ENCODE peak calls at places on chromosome 4, in ten cellular contexts. B is coronary artery; R is fibroblast of mammary gland; E is fibroblast of lung; C is HFF-Myc; K is heart left ventricle; L is AG09319; M is RWPE1; U is CD8-positive, alpha-beta T cell; Q is bronchial epithelial cell. G is an unnamed sample.

GRCh38 chr4:151563194-151563593 is 154.2 kb downstream of the FHIP1A start:
- DNase-seq in B (no peak), C (peak), R (peak), K (no peak), M (no peak), Q (peak), E (peak), L (no peak), U (no peak), G (no peak)

GRCh38 chr4:139666735-139667266 is 1.2 kb downstream of the MGST2 start:
- DNase-seq in E (peak), K (peak), C (no peak), U (no peak), R (peak), B (no peak), L (no peak), Q (peak), M (peak), G (no peak)

GRCh38 chr4:112266823-112267222 is 18.9 kb downstream of the TIFA start:
- DNase-seq in E (peak), Q (no peak), B (no peak), L (no peak), U (no peak), K (no peak), M (no peak), R (peak), C (no peak), G (no peak)

GRCh38 chr4:21879187-21879586 is 69.4 kb downstream of the KCNIP4 start:
- DNase-seq in C (no peak), U (no peak), B (no peak), E (peak), M (no peak), R (peak), Q (no peak), K (no peak), L (peak), G (no peak)

GRCh38 chr4:69104719-69105275 is 8.5 kb downstream of the UGT2B7 start:
- DNase-seq in E (no peak), Q (peak), B (no peak), M (no peak), L (no peak), R (no peak), K (no peak), U (no peak), C (no peak), G (no peak)

GRCh38 chr4:74516321-74516720 is 71.4 kb downstream of the AREG start:
- DNase-seq in B (no peak), C (no peak), U (no peak), M (no peak), K (no peak), Q (peak), E (peak), R (peak), L (no peak), G (no peak)

GRCh38 chr4:131302108-131302507 is 1847.0 kb upstream of the PCDH10 start:
- DNase-seq in R (no peak), B (no peak), L (no peak), U (no peak), C (no peak), Q (no peak), M (no peak), E (no peak), K (no peak), G (no peak)

GRCh38 chr4:141797966-141798365 is 161.6 kb downstream of the IL15 start:
- DNase-seq in K (no peak), C (no peak), B (no peak), Q (peak), E (peak), M (no peak), R (peak), U (no peak), L (no peak), G (no peak)

GRCh38 chr4:126955292-126956191 is 677.2 kb upstream of the INTU start:
- DNase-seq in U (no peak), Q (no peak), L (no peak), E (no peak), K (no peak), M (no peak), C (no peak), B (no peak), R (no peak), G (no peak)

GRCh38 chr4:48746608-48747374 is 33.3 kb downstream of the FRYL start:
- DNase-seq in L (no peak), E (no peak), U (peak), R (no peak), M (peak), C (no peak), K (no peak), B (no peak), Q (peak), G (no peak)

GRCh38 chr4:993111-994029 is at the start of gene SLC26A1:
- DNase-seq in E (no peak), C (no peak), U (no peak), B (no peak), M (no peak), R (no peak), L (no peak), K (no peak), Q (no peak), G (no peak)

GRCh38 chr4:40228497-40229365 is 31.9 kb downstream of the RHOH start:
- DNase-seq in B (no peak), K (no peak), Q (no peak), M (no peak), E (no peak), L (no peak), R (peak), U (no peak), C (no peak), G (peak)

GRCh38 chr4:5238106-5238505 is 186.8 kb downstream of the STK32B start:
- DNase-seq in E (peak), K (no peak), L (peak), C (peak), R (peak), B (no peak), Q (no peak), U (no peak), M (no peak), G (no peak)

GRCh38 chr4:55819634-55820033 is at the start of gene EXOC1L:
- DNase-seq in Q (no peak), L (no peak), B (no peak), K (no peak), M (no peak), E (peak), C (no peak), U (no peak), R (peak), G (no peak)

GRCh38 chr4:67234296-67234695 is 311.0 kb downstream of the CENPC start:
- DNase-seq in M (no peak), L (no peak), U (no peak), C (no peak), K (no peak), R (peak), E (peak), Q (no peak), B (no peak), G (no peak)

GRCh38 chr4:55733874-55734437 is 85.6 kb upstream of the EXOC1L start:
- DNase-seq in K (peak), R (peak), Q (peak), B (no peak), M (peak), C (peak), E (peak), L (peak), U (no peak), G (no peak)

GRCh38 chr4:25666031-25666630 is 10.5 kb downstream of the SLC34A2 start:
- DNase-seq in Q (no peak), L (no peak), E (no peak), B (no peak), U (no peak), K (no peak), R (no peak), M (no peak), C (no peak), G (no peak)

GRCh38 chr4:106478152-106478551 is 109.6 kb upstream of the GIMD1 start:
- DNase-seq in B (no peak), M (no peak), Q (no peak), E (no peak), U (no peak), R (no peak), L (no peak), K (no peak), C (no peak), G (no peak)

GRCh38 chr4:88697113-88697512 is 516 bp downstream of the NAP1L5 start:
- DNase-seq in K (peak), C (no peak), B (no peak), M (no peak), U (peak), L (no peak), Q (no peak), R (peak), E (peak), G (no peak)

GRCh38 chr4:35760706-35761278 is 483.5 kb downstream of the ARAP2 start:
- DNase-seq in C (no peak), M (no peak), Q (no peak), E (no peak), R (no peak), K (no peak), L (no peak), B (no peak), U (no peak), G (no peak)

GRCh38 chr4:132572210-132572609 is 576.9 kb upstream of the PCDH10 start:
- DNase-seq in L (no peak), M (no peak), U (no peak), B (no peak), C (no peak), E (peak), Q (no peak), K (no peak), R (no peak), G (no peak)

GRCh38 chr4:81504685-81505598 is 33.2 kb upstream of the RASGEF1B start:
- DNase-seq in Q (no peak), B (no peak), M (no peak), R (peak), C (no peak), U (peak), L (no peak), E (no peak), K (peak), G (no peak)

GRCh38 chr4:166902941-166903340 is 331.4 kb downstream of the SPOCK3 start:
- DNase-seq in R (no peak), K (no peak), E (no peak), Q (no peak), L (no peak), C (no peak), U (no peak), B (no peak), M (no peak), G (no peak)

GRCh38 chr4:55123791-55124190 is 1.6 kb downstream of the KDR start:
- DNase-seq in C (no peak), M (no peak), L (no peak), U (no peak), R (no peak), Q (no peak), B (no peak), E (no peak), K (no peak), G (no peak)

GRCh38 chr4:89598602-89599001 is 238.4 kb downstream of the SNCA start:
- DNase-seq in Q (peak), K (no peak), C (no peak), R (peak), E (peak), L (no peak), B (no peak), U (no peak), M (peak), G (no peak)

GRCh38 chr4:1611501-1611870 is 72.6 kb downstream of the FAM53A start:
- DNase-seq in E (no peak), C (no peak), K (no peak), B (no peak), R (no peak), U (no peak), L (no peak), Q (no peak), M (no peak), G (no peak)

GRCh38 chr4:89303177-89303576 is 4.4 kb downstream of the GPRIN3 start:
- DNase-seq in C (no peak), B (no peak), M (no peak), R (no peak), U (peak), E (no peak), K (peak), L (no peak), Q (no peak), G (no peak)

GRCh38 chr4:141002323-141002805 is 130.9 kb downstream of the RNF150 start:
- DNase-seq in U (no peak), M (no peak), K (no peak), Q (no peak), C (no peak), R (peak), B (no peak), E (peak), L (no peak), G (no peak)

GRCh38 chr4:168993724-168994510 is 16.1 kb downstream of the CBR4 start:
- DNase-seq in M (no peak), C (no peak), B (no peak), E (peak), L (no peak), Q (no peak), R (peak), U (no peak), K (no peak), G (no peak)

GRCh38 chr4:90816754-90817153 is 689.6 kb downstream of the CCSER1 start:
- DNase-seq in Q (no peak), C (no peak), M (no peak), E (no peak), K (no peak), B (no peak), L (no peak), U (no peak), R (no peak), G (no peak)

GRCh38 chr4:143482753-143483362 is 30.6 kb upstream of the SMARCA5 start:
- DNase-seq in Q (peak), C (peak), K (no peak), M (peak), E (peak), B (no peak), U (no peak), R (peak), L (peak), G (peak)

GRCh38 chr4:2592572-2592971 is 56.1 kb downstream of the FAM193A start:
- DNase-seq in L (no peak), R (no peak), E (no peak), Q (no peak), C (no peak), K (no peak), B (no peak), U (no peak), M (no peak), G (no peak)

GRCh38 chr4:100428051-100428450 is 89.8 kb downstream of the EMCN start:
- DNase-seq in E (peak), K (no peak), R (peak), L (no peak), B (no peak), M (peak), C (peak), U (no peak), Q (peak), G (no peak)

GRCh38 chr4:82599336-82599735 is 37.5 kb upstream of the TMEM150C start:
- DNase-seq in B (no peak), Q (no peak), E (no peak), U (no peak), L (no peak), C (no peak), R (no peak), M (no peak), K (no peak), G (no peak)
- TF ChIP-seq CTCF in B (no peak), Q (no peak), E (no peak), U (no peak), L (no peak), C (no peak), R (no peak), M (no peak), K (no peak), G (no peak)

GRCh38 chr4:7843831-7844230 is 95.8 kb downstream of the AFAP1 start:
- DNase-seq in K (no peak), C (no peak), Q (no peak), E (no peak), U (no peak), R (no peak), M (no peak), L (no peak), B (no peak), G (no peak)

GRCh38 chr4:7842384-7843279 is 97.0 kb downstream of the AFAP1 start:
- DNase-seq in U (no peak), K (peak), B (peak), C (peak), M (peak), E (peak), R (peak), Q (peak), L (peak), G (no peak)

GRCh38 chr4:7847206-7847605 is 92.5 kb downstream of the AFAP1 start:
- DNase-seq in R (no peak), Q (no peak), C (no peak), K (no peak), B (no peak), U (no peak), M (no peak), E (no peak), L (no peak), G (no peak)

GRCh38 chr4:7844247-7844991 is 95.2 kb downstream of the AFAP1 start:
- DNase-seq in C (peak), M (peak), R (peak), Q (peak), K (peak), B (no peak), E (peak), L (peak), U (peak), G (peak)

DNA sequence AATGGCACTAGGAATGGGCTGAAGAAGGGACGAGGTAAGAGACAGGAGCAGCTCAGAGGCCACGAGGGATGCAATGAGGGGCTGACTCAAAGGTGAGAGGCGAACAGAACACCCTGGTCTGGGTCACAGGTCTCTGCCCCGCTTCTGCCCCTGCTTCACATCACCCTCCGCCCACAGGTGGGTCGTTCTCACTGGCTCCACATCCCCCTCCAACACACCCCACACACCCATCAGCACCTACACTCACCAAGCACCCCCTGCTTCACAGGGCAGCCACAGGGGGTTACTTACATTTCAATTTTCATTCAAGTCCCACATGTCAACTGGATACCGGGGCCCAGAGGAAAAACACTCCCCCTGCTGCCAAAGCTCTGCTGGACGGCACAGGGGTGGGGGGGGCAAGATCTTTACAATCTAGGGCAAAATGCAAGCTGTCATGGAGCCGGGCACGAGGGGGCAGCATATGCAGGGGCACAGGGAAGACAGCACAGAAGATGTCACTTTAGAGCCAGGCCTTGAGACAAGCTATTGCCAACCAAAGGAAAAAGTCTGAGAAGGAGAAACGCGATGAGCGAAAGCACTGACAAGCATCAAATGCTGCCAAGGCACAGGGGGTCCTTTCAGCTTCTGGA is 94.1 kb downstream of the AFAP1 start:
- DNase-seq in E (no peak), R (peak), K (no peak), M (no peak), U (peak), B (no peak), C (no peak), L (no peak), Q (no peak), G (no peak)
- TF ChIP-seq CTCF in E (peak), R (peak), K (no peak), M (no peak), U (no peak), B (no peak), C (peak), L (no peak), Q (no peak), G (peak)

GRCh38 chr4:77376788-77377460 is 219.9 kb downstream of the CCNG2 start:
- DNase-seq in E (no peak), B (no peak), K (no peak), U (no peak), C (no peak), L (no peak), R (no peak), Q (no peak), M (no peak), G (no peak)
- TF ChIP-seq CTCF in E (no peak), B (no peak), K (no peak), U (no peak), C (no peak), L (no peak), R (no peak), Q (no peak), M (no peak), G (no peak)

DNA sequence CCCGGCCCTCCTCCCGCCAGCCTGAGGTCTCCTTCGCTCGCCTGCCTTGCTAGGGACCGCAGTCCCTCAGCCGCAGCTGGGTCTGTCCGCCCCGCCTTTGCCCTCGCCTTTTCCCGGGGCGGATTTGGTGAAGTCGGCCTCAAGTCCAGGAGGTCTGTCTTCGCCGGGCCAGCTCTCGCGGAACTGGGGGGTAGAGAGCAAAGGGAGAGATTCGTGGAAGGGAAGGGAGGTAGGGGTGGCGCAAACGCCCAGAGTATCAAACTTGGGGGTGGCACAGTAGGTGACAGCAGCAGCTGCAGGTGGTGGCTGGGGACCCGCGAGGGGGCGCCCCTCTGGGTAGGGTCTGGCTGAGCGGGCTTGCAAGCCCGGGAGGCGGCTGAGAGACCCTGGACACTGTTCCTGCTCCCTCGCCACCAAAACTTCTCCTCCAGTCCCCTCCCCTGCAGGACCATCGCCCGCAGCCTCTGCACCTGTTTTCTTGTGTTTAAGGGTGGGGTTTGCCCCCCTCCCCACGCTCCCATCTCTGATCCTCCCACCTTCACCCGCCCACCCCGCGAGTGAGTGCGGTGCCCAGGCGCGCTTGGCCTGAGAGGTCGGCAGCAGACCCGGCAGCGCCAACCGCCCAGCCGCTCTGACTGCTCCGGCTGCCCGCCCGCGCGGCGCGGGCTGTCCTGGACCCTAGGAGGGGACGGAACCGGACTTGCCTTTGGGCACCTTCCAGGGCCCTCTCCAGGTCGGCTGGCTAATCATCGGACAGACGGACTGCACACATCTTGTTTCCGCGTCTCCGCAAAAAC is at the start of gene NPY2R:
- DNase-seq in U (no peak), B (no peak), L (no peak), C (no peak), E (peak), M (no peak), K (no peak), Q (no peak), R (peak), G (no peak)
- TF ChIP-seq CTCF in U (no peak), B (no peak), L (no peak), C (no peak), E (no peak), M (no peak), K (no peak), Q (no peak), R (no peak), G (no peak)

GRCh38 chr4:185224597-185224996 is 15.2 kb downstream of the SNX25 start:
- DNase-seq in C (no peak), U (no peak), Q (no peak), B (no peak), K (no peak), M (no peak), R (no peak), E (no peak), L (no peak), G (no peak)
- TF ChIP-seq CTCF in C (no peak), U (no peak), Q (no peak), B (no peak), K (no peak), M (no peak), R (peak), E (peak), L (no peak), G (no peak)

DNA sequence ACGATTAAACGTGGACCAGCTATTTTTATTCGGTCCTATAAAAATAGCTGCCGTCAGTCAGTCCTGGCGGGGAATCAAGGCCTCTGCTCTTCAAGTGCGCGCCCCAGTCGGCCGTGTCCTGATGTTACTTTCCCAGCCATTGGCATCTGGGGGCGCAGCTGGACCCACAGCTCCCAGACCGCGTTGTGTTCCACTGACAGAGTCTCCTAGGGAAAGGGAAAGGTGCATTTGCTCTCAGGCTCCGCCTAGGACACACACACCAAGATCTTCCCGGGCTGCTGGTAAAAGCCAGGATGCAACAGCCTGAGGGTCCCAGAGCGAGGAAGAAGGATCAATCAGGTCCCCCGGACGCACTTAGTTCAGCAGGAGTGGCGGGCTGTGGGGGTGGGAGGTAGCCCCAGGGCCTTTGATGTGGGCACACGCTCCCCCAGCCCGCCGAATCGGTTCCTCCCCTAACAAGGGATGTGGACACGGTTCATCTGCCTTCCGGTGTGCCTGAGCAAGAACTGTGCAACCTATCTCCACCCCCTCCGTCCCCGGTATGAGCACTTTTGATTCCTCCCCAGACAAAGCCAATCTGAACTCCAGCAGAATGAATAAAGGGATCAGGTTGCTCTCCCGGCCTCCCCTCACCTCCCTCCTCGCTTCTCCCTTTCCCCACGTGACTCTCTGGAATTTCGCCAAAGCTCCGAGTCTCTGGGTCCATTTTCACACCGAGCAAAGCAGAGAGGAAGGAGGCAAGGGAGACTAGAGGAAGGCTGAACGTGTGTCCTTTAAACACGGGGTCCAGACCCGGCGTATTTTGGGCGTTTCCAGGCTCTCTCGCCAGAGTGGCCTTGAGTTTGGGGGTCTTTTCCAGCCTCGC is 626 bp upstream of the FRAS1 start:
- DNase-seq in K (peak), U (peak), B (peak), E (peak), R (peak), M (peak), L (peak), C (peak), Q (peak), G (peak)
- TF ChIP-seq CTCF in K (no peak), U (no peak), B (no peak), E (no peak), R (no peak), M (no peak), L (no peak), C (no peak), Q (no peak), G (no peak)